ENCODE peak calls at places on chromosomes 3 and 15, in four cellular contexts. One of them, this sample, is unnamed.
A peak's percentile ranks its signal among the peaks of the same experiment; 100 is the strongest.

GRCh38 chr15:100703032-100703578 is 100.7 kb downstream of the ASB7 start:
- DNase-seq in GM12878: peak; percentile 84
- DNase-seq in HepG2: no peak
- DNase-seq in K562: peak; percentile 24
- DNase-seq in this sample: no peak

GRCh38 chr3:155296413-155296812 is 2.9 kb upstream of the STRIT1 start:
- DNase-seq in GM12878: no peak
- DNase-seq in HepG2: no peak
- DNase-seq in K562: no peak
- DNase-seq in this sample: no peak

GRCh38 chr3:192121921-192122320 is 605.4 kb downstream of the FGF12 start:
- DNase-seq in GM12878: no peak
- DNase-seq in HepG2: no peak
- DNase-seq in K562: no peak
- DNase-seq in this sample: no peak

GRCh38 chr3:45043715-45044299 is 17.7 kb downstream of the CLEC3B start:
- DNase-seq in GM12878: no peak
- DNase-seq in HepG2: no peak
- DNase-seq in K562: peak; percentile 82
- DNase-seq in this sample: no peak

GRCh38 chr3:5138214-5138981 is 16.3 kb downstream of the ARL8B start:
- DNase-seq in GM12878: no peak
- DNase-seq in HepG2: peak; percentile 82
- DNase-seq in K562: no peak
- DNase-seq in this sample: no peak

GRCh38 chr3:134083008-134083407 is 53.3 kb upstream of the SLCO2A1 start:
- DNase-seq in GM12878: no peak
- DNase-seq in HepG2: no peak
- DNase-seq in K562: no peak
- DNase-seq in this sample: no peak

GRCh38 chr3:166444336-166444735 is 607.1 kb upstream of the BCHE start:
- DNase-seq in GM12878: no peak
- DNase-seq in HepG2: no peak
- DNase-seq in K562: no peak
- DNase-seq in this sample: no peak

GRCh38 chr3:9349321-9350117 is 13.3 kb upstream of the THUMPD3 start:
- DNase-seq in GM12878: no peak
- DNase-seq in HepG2: peak; percentile 16
- DNase-seq in K562: peak; percentile 23
- DNase-seq in this sample: no peak

GRCh38 chr3:137039570-137039969 is 81.8 kb downstream of the IL20RB start:
- DNase-seq in GM12878: no peak
- DNase-seq in HepG2: no peak
- DNase-seq in K562: no peak
- DNase-seq in this sample: no peak

GRCh38 chr3:133330542-133330941 is 69.3 kb upstream of the BFSP2 start:
- DNase-seq in GM12878: no peak
- DNase-seq in HepG2: no peak
- DNase-seq in K562: no peak
- DNase-seq in this sample: no peak

GRCh38 chr15:45134682-45135604 is 5.1 kb downstream of the DUOX1 start:
- DNase-seq in GM12878: no peak
- DNase-seq in HepG2: no peak
- DNase-seq in K562: no peak
- DNase-seq in this sample: peak; percentile 73

GRCh38 chr3:46080124-46080991 is 53.1 kb upstream of the XCR1 start:
- DNase-seq in GM12878: no peak
- DNase-seq in HepG2: no peak
- DNase-seq in K562: no peak
- DNase-seq in this sample: no peak

GRCh38 chr3:127412578-127413317 is 124.9 kb upstream of the PRR20G start:
- DNase-seq in GM12878: no peak
- DNase-seq in HepG2: no peak
- DNase-seq in K562: no peak
- DNase-seq in this sample: no peak

GRCh38 chr3:127409421-127410136 is 121.7 kb upstream of the PRR20G start:
- DNase-seq in GM12878: no peak
- DNase-seq in HepG2: no peak
- DNase-seq in K562: no peak
- DNase-seq in this sample: no peak

GRCh38 chr3:127410137-127410488 is 122.3 kb upstream of the PRR20G start:
- DNase-seq in GM12878: no peak
- DNase-seq in HepG2: no peak
- DNase-seq in K562: no peak
- DNase-seq in this sample: no peak

GRCh38 chr3:127410678-127411077 is 122.8 kb upstream of the PRR20G start:
- DNase-seq in GM12878: no peak
- DNase-seq in HepG2: no peak
- DNase-seq in K562: no peak
- DNase-seq in this sample: no peak

GRCh38 chr3:127411083-127411727 is 123.4 kb upstream of the PRR20G start:
- DNase-seq in GM12878: no peak
- DNase-seq in HepG2: no peak
- DNase-seq in K562: peak; percentile 74
- DNase-seq in this sample: no peak
- TF ChIP-seq JUNB in GM12878: no peak
- TF ChIP-seq JUNB in HepG2: no peak
- TF ChIP-seq JUNB in K562: no peak
- TF ChIP-seq JUNB in this sample: no peak

GRCh38 chr15:27235161-27235560 is 264.2 kb downstream of the GABRG3 start:
- DNase-seq in GM12878: no peak
- DNase-seq in HepG2: no peak
- DNase-seq in K562: peak; percentile 21
- DNase-seq in this sample: no peak
- H2AFZ ChIP-seq in GM12878: no peak overlapping the region
- H2AFZ ChIP-seq in HepG2: no peak overlapping the region
- H2AFZ ChIP-seq in K562: no peak overlapping the region
- H2AFZ ChIP-seq in this sample: no peak overlapping the region

GRCh38 chr15:78065973-78066946 is 11.3 kb downstream of the TBC1D2B start:
- DNase-seq in GM12878: peak; percentile 81
- DNase-seq in HepG2: no peak
- DNase-seq in K562: no peak
- DNase-seq in this sample: no peak
- TF ChIP-seq JUNB in GM12878: peak; percentile 28
- TF ChIP-seq JUNB in HepG2: no peak
- TF ChIP-seq JUNB in K562: no peak
- TF ChIP-seq JUNB in this sample: no peak

GRCh38 chr3:170044795-170045244 is 7.0 kb downstream of the GPR160 start:
- DNase-seq in GM12878: peak; percentile 91
- DNase-seq in HepG2: no peak
- DNase-seq in K562: no peak
- DNase-seq in this sample: no peak

GRCh38 chr3:170046269-170047132 is 8.7 kb downstream of the GPR160 start:
- DNase-seq in GM12878: no peak
- DNase-seq in HepG2: no peak
- DNase-seq in K562: no peak
- DNase-seq in this sample: no peak

GRCh38 chr3:170049146-170050000 is 11.6 kb downstream of the GPR160 start:
- DNase-seq in GM12878: no peak
- DNase-seq in HepG2: no peak
- DNase-seq in K562: no peak
- DNase-seq in this sample: no peak

GRCh38 chr3:170044280-170044679 is 6.5 kb downstream of the GPR160 start:
- DNase-seq in GM12878: no peak
- DNase-seq in HepG2: no peak
- DNase-seq in K562: no peak
- DNase-seq in this sample: no peak

GRCh38 chr3:170047133-170047404 is 9.3 kb downstream of the GPR160 start:
- DNase-seq in GM12878: no peak
- DNase-seq in HepG2: no peak
- DNase-seq in K562: no peak
- DNase-seq in this sample: no peak
- H2AFZ ChIP-seq in GM12878: no peak overlapping the region
- H2AFZ ChIP-seq in HepG2: no peak overlapping the region
- H2AFZ ChIP-seq in K562: no peak overlapping the region
- H2AFZ ChIP-seq in this sample: no peak overlapping the region

DNA sequence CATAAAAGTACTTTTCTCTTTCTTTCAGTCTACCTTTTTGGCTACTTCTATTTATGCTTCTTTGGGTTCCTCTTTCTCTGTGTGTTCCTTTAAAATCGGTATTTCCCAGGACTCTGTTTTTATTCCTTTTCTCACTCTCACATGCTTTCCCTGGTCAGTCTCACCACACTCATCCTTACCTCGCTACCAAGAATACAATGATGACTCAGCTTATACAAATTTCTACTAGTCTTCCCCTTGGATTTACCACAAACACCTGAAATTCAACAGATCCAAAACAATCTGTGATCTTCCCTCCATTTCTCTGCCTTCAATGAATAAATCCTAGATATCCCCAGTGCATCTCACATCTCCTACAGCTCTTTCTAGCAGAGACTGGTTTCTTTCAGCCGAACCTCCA is 52.9 kb downstream of the TUBGCP4 start:
- DNase-seq in GM12878: no peak
- DNase-seq in HepG2: no peak
- DNase-seq in K562: no peak
- DNase-seq in this sample: no peak
- TF ChIP-seq JUNB in GM12878: no peak
- TF ChIP-seq JUNB in HepG2: no peak
- TF ChIP-seq JUNB in K562: no peak
- TF ChIP-seq JUNB in this sample: no peak